ENCODE peak calls at places on chromosomes 16 and 17, in ten cellular contexts. X, Y, A, F, W, E, S, Q, R and H are unnamed samples.

GRCh38 chr16:7113949-7114348 is 218.7 kb upstream of the RBFOX1 start:
- DNase-seq in Q (no peak), A (no peak), E (no peak), X (no peak), Y (no peak), S (no peak), F (no peak), W (no peak), R (no peak), H (no peak)

GRCh38 chr16:49158029-49158642 is 123.5 kb downstream of the CBLN1 start:
- DNase-seq in W (no peak), F (no peak), X (peak; percentile 5), S (no peak), A (peak; percentile 25), R (peak; percentile 28), Y (no peak), Q (no peak), E (peak; percentile 81), H (peak; percentile 6)

GRCh38 chr16:19008770-19009169 is 25.0 kb downstream of the TMC7 start:
- DNase-seq in E (no peak), W (no peak), F (no peak), Q (no peak), S (no peak), X (no peak), R (no peak), A (peak; percentile 47), Y (no peak), H (no peak)

GRCh38 chr17:82914375-82914774 is 74.6 kb upstream of the ZNF750 start:
- DNase-seq in W (no peak), S (no peak), Y (no peak), R (no peak), Q (no peak), F (no peak), E (no peak), A (peak; percentile 16), X (no peak), H (no peak)

GRCh38 chr17:76733618-76733957 is 3.5 kb downstream of the SRSF2 start:
- DNase-seq in W (no peak), A (no peak), Y (no peak), E (no peak), F (no peak), R (no peak), X (no peak), S (no peak), Q (no peak), H (no peak)

GRCh38 chr16:89581861-89582563 is 6.5 kb downstream of the CPNE7 start:
- DNase-seq in F (no peak), W (peak; percentile 68), X (peak; percentile 73), Y (no peak), A (peak; percentile 82), E (no peak), Q (peak; percentile 58), R (no peak), S (no peak), H (no peak)

GRCh38 chr16:67459066-67459857 is 21.7 kb downstream of the ATP6V0D1 start:
- DNase-seq in X (no peak), S (no peak), W (no peak), A (no peak), Q (no peak), E (peak; percentile 69), F (no peak), Y (peak; percentile 34), R (peak; percentile 59), H (no peak)

GRCh38 chr17:44522883-44523671 is 19.9 kb upstream of the GPATCH8 start:
- DNase-seq in Y (no peak), W (peak; percentile 83), X (peak; percentile 92), E (peak; percentile 47), Q (no peak), S (peak; percentile 63), F (no peak), R (peak; percentile 63), A (peak; percentile 83), H (peak; percentile 84)

GRCh38 chr17:49508891-49509587 is 13.9 kb downstream of the NGFR start:
- DNase-seq in S (no peak), A (no peak), R (no peak), E (no peak), W (no peak), F (no peak), X (no peak), Q (no peak), Y (no peak), H (peak; percentile 52)

GRCh38 chr17:4127555-4127954 is 15.3 kb downstream of the ZZEF1 start:
- DNase-seq in E (no peak), F (no peak), X (no peak), Q (no peak), Y (no peak), S (no peak), A (no peak), R (no peak), W (no peak), H (no peak)

GRCh38 chr17:51044964-51045363 is 75.7 kb downstream of the SPAG9 start:
- DNase-seq in Q (no peak), Y (peak; percentile 52), F (no peak), R (no peak), W (no peak), S (no peak), E (peak; percentile 31), X (no peak), A (no peak), H (peak; percentile 93)

GRCh38 chr17:65556014-65556909 is 5.2 kb downstream of the AXIN2 start:
- DNase-seq in Y (peak; percentile 81), Q (peak; percentile 46), S (peak; percentile 86), R (peak; percentile 77), W (peak; percentile 92), F (peak; percentile 91), X (peak; percentile 85), A (peak; percentile 76), E (peak; percentile 95), H (peak; percentile 85)

GRCh38 chr17:76199466-76199865 is 40.8 kb downstream of the RNF157 start:
- DNase-seq in E (no peak), S (peak; percentile 42), X (no peak), W (no peak), Q (no peak), F (peak; percentile 54), R (no peak), Y (no peak), A (no peak), H (no peak)

GRCh38 chr17:10114931-10115535 is 83.4 kb downstream of the GAS7 start:
- DNase-seq in F (no peak), E (no peak), X (peak; percentile 61), W (peak; percentile 95), Y (peak; percentile 59), A (peak; percentile 91), S (peak; percentile 45), Q (peak; percentile 93), R (peak; percentile 91), H (peak; percentile 21)

GRCh38 chr17:43905985-43906852 is 1.1 kb downstream of the MPP2 start:
- DNase-seq in X (peak; percentile 59), S (peak; percentile 60), R (peak; percentile 83), F (no peak), W (no peak), Y (peak; percentile 83), Q (no peak), E (peak; percentile 75), A (peak; percentile 52), H (peak; percentile 83)

GRCh38 chr16:5633845-5634440 is 536.3 kb upstream of the EEF2KMT start:
- DNase-seq in W (no peak), A (peak; percentile 39), Q (no peak), E (no peak), X (no peak), Y (peak; percentile 17), S (no peak), R (no peak), F (no peak), H (peak; percentile 86)

GRCh38 chr17:9079461-9080103 is 58.3 kb downstream of the NTN1 start:
- DNase-seq in Y (no peak), E (no peak), R (no peak), S (no peak), W (no peak), A (no peak), F (no peak), X (no peak), Q (no peak), H (no peak)

GRCh38 chr16:1613728-1614225 is 1.6 kb downstream of the CRAMP1 start:
- DNase-seq in E (peak; percentile 44), W (peak; percentile 82), Y (no peak), A (peak; percentile 37), X (peak; percentile 34), S (peak; percentile 21), R (peak; percentile 16), Q (no peak), F (no peak), H (peak; percentile 32)

GRCh38 chr17:8997994-8998628 is 23.2 kb upstream of the NTN1 start:
- DNase-seq in A (peak; percentile 62), X (peak; percentile 67), Y (peak; percentile 7), W (peak; percentile 93), E (peak; percentile 75), Q (no peak), R (no peak), F (peak; percentile 69), S (peak; percentile 77), H (peak; percentile 73)

GRCh38 chr17:74325743-74326379 is at the start of gene KIF19:
- DNase-seq in X (no peak), Q (no peak), A (no peak), R (peak; percentile 33), S (peak; percentile 56), W (peak; percentile 86), Y (peak; percentile 68), E (peak; percentile 77), F (peak; percentile 11), H (peak; percentile 65)

GRCh38 chr16:67404740-67405226 is 11.5 kb upstream of the TPPP3 start:
- DNase-seq in Y (no peak), A (no peak), W (no peak), Q (no peak), F (no peak), S (no peak), E (no peak), R (no peak), X (peak; percentile 96), H (no peak)

GRCh38 chr17:37494401-37494831 is 4.7 kb downstream of the DUSP14 start:
- DNase-seq in Y (no peak), X (no peak), W (no peak), F (no peak), A (peak; percentile 57), Q (no peak), R (no peak), S (no peak), E (no peak), H (no peak)

GRCh38 chr16:51150894-51151320 is at the start of gene SALL1:
- DNase-seq in E (peak; percentile 33), A (no peak), X (no peak), Y (peak; percentile 77), Q (no peak), F (no peak), W (no peak), S (no peak), R (no peak), H (no peak)

GRCh38 chr17:5508855-5509254 is 22.5 kb downstream of the MIS12 start:
- DNase-seq in A (peak; percentile 87), S (no peak), X (no peak), E (no peak), R (no peak), Q (no peak), Y (no peak), F (no peak), W (no peak), H (peak; percentile 61)

GRCh38 chr17:42031584-42031983 is 11.7 kb downstream of the NKIRAS2 start:
- DNase-seq in Y (no peak), E (no peak), W (no peak), R (peak; percentile 54), F (no peak), Q (no peak), A (no peak), S (no peak), X (no peak), H (no peak)

GRCh38 chr16:2698996-2699750 is 16.9 kb downstream of the KCTD5 start:
- DNase-seq in E (no peak), A (no peak), X (no peak), Q (no peak), Y (no peak), S (no peak), F (no peak), W (no peak), R (no peak), H (no peak)

GRCh38 chr17:14730821-14731220 is 429.9 kb downstream of the HS3ST3B1 start:
- DNase-seq in X (no peak), W (no peak), R (no peak), E (no peak), F (no peak), Y (no peak), A (no peak), S (no peak), Q (no peak), H (no peak)

GRCh38 chr16:71883849-71884638 is at the start of gene ZNF821:
- DNase-seq in R (peak; percentile 80), F (peak; percentile 27), Y (peak; percentile 72), Q (peak; percentile 26), S (peak; percentile 75), A (peak; percentile 54), W (peak; percentile 95), X (peak; percentile 90), E (peak; percentile 93), H (peak; percentile 93)